ENCODE peak calls at places on chromosomes 7 and 10, in five cellular contexts. One of them, this sample, is unnamed.

GRCh38 chr7:118195837-118196474 is 12.0 kb downstream of the LSM8 start:
- DNase-seq in tibial nerve: peak
- DNase-seq in stimulated activated CD4-positive, alpha-beta T cell treated with anti-CD3 and anti-CD28 coated beads, Interleukin-4, amount 100 ng/mL, for 48 hours: peak
- DNase-seq in neural crest cell: peak
- DNase-seq in EH: peak
- DNase-seq in this sample: peak

GRCh38 chr10:18463673-18464211 is 187.6 kb downstream of the NSUN6 start:
- DNase-seq in tibial nerve: no peak
- DNase-seq in neural crest cell: no peak
- DNase-seq in EH: no peak
- DNase-seq in stimulated activated CD4-positive, alpha-beta T cell treated with anti-CD3 and anti-CD28 coated beads, Interleukin-4, amount 100 ng/mL, for 48 hours: no peak
- DNase-seq in this sample: no peak

GRCh38 chr7:46091071-46091470 is 170.0 kb upstream of the IGFBP3 start:
- DNase-seq in tibial nerve: no peak
- DNase-seq in neural crest cell: no peak
- DNase-seq in stimulated activated CD4-positive, alpha-beta T cell treated with anti-CD3 and anti-CD28 coated beads, Interleukin-4, amount 100 ng/mL, for 48 hours: no peak
- DNase-seq in EH: no peak
- DNase-seq in this sample: no peak

GRCh38 chr10:68461032-68461431 is 10.7 kb downstream of the DNA2 start:
- DNase-seq in tibial nerve: no peak
- DNase-seq in stimulated activated CD4-positive, alpha-beta T cell treated with anti-CD3 and anti-CD28 coated beads, Interleukin-4, amount 100 ng/mL, for 48 hours: no peak
- DNase-seq in EH: no peak
- DNase-seq in neural crest cell: no peak
- DNase-seq in this sample: no peak

GRCh38 chr10:31032515-31033132 is 959 bp upstream of the ZNF438 start:
- DNase-seq in stimulated activated CD4-positive, alpha-beta T cell treated with anti-CD3 and anti-CD28 coated beads, Interleukin-4, amount 100 ng/mL, for 48 hours: no peak
- DNase-seq in EH: no peak
- DNase-seq in tibial nerve: no peak
- DNase-seq in neural crest cell: no peak
- DNase-seq in this sample: no peak

GRCh38 chr10:120371856-120372255 is 85.2 kb upstream of the PLPP4 start:
- DNase-seq in EH: no peak
- DNase-seq in stimulated activated CD4-positive, alpha-beta T cell treated with anti-CD3 and anti-CD28 coated beads, Interleukin-4, amount 100 ng/mL, for 48 hours: no peak
- DNase-seq in tibial nerve: no peak
- DNase-seq in neural crest cell: no peak
- DNase-seq in this sample: no peak

GRCh38 chr7:55254596-55255500 is 110.3 kb upstream of the LANCL2 start:
- DNase-seq in tibial nerve: peak
- DNase-seq in stimulated activated CD4-positive, alpha-beta T cell treated with anti-CD3 and anti-CD28 coated beads, Interleukin-4, amount 100 ng/mL, for 48 hours: peak
- DNase-seq in EH: peak
- DNase-seq in neural crest cell: peak
- DNase-seq in this sample: peak

GRCh38 chr7:151087247-151088018 is 1.2 kb downstream of the AGAP3 start:
- DNase-seq in stimulated activated CD4-positive, alpha-beta T cell treated with anti-CD3 and anti-CD28 coated beads, Interleukin-4, amount 100 ng/mL, for 48 hours: peak
- DNase-seq in EH: peak
- DNase-seq in tibial nerve: peak
- DNase-seq in neural crest cell: no peak
- DNase-seq in this sample: no peak

GRCh38 chr10:494149-494542 is 195.3 kb downstream of the DIP2C start:
- DNase-seq in stimulated activated CD4-positive, alpha-beta T cell treated with anti-CD3 and anti-CD28 coated beads, Interleukin-4, amount 100 ng/mL, for 48 hours: no peak
- DNase-seq in neural crest cell: no peak
- DNase-seq in EH: no peak
- DNase-seq in tibial nerve: no peak
- DNase-seq in this sample: no peak

GRCh38 chr10:98486421-98486820 is 39.7 kb upstream of the HPS1 start:
- DNase-seq in neural crest cell: no peak
- DNase-seq in EH: peak
- DNase-seq in tibial nerve: no peak
- DNase-seq in stimulated activated CD4-positive, alpha-beta T cell treated with anti-CD3 and anti-CD28 coated beads, Interleukin-4, amount 100 ng/mL, for 48 hours: no peak
- DNase-seq in this sample: no peak

GRCh38 chr10:105770813-105771212 is 1129.7 kb downstream of the SORCS3 start:
- DNase-seq in tibial nerve: no peak
- DNase-seq in stimulated activated CD4-positive, alpha-beta T cell treated with anti-CD3 and anti-CD28 coated beads, Interleukin-4, amount 100 ng/mL, for 48 hours: no peak
- DNase-seq in neural crest cell: no peak
- DNase-seq in EH: no peak
- DNase-seq in this sample: no peak

GRCh38 chr10:22476601-22477364 is 131.5 kb downstream of the SPAG6 start:
- DNase-seq in neural crest cell: peak
- DNase-seq in EH: no peak
- DNase-seq in tibial nerve: no peak
- DNase-seq in stimulated activated CD4-positive, alpha-beta T cell treated with anti-CD3 and anti-CD28 coated beads, Interleukin-4, amount 100 ng/mL, for 48 hours: no peak
- DNase-seq in this sample: no peak

GRCh38 chr10:118564114-118564513 is 31.3 kb downstream of the PRLHR start:
- DNase-seq in stimulated activated CD4-positive, alpha-beta T cell treated with anti-CD3 and anti-CD28 coated beads, Interleukin-4, amount 100 ng/mL, for 48 hours: no peak
- DNase-seq in EH: no peak
- DNase-seq in tibial nerve: no peak
- DNase-seq in neural crest cell: no peak
- DNase-seq in this sample: no peak

GRCh38 chr7:29764227-29764626 is 42.1 kb upstream of the WIPF3 start:
- DNase-seq in tibial nerve: no peak
- DNase-seq in stimulated activated CD4-positive, alpha-beta T cell treated with anti-CD3 and anti-CD28 coated beads, Interleukin-4, amount 100 ng/mL, for 48 hours: no peak
- DNase-seq in EH: no peak
- DNase-seq in neural crest cell: no peak
- DNase-seq in this sample: no peak

GRCh38 chr10:271722-272121 is 136.5 kb downstream of the ZMYND11 start:
- DNase-seq in EH: no peak
- DNase-seq in stimulated activated CD4-positive, alpha-beta T cell treated with anti-CD3 and anti-CD28 coated beads, Interleukin-4, amount 100 ng/mL, for 48 hours: no peak
- DNase-seq in neural crest cell: no peak
- DNase-seq in tibial nerve: no peak
- DNase-seq in this sample: no peak

GRCh38 chr7:95104739-95105138 is 197.3 kb downstream of the PPP1R9A start:
- DNase-seq in tibial nerve: no peak
- DNase-seq in EH: no peak
- DNase-seq in neural crest cell: no peak
- DNase-seq in stimulated activated CD4-positive, alpha-beta T cell treated with anti-CD3 and anti-CD28 coated beads, Interleukin-4, amount 100 ng/mL, for 48 hours: no peak
- DNase-seq in this sample: no peak

GRCh38 chr7:78141533-78142281 is 343.1 kb downstream of the PHTF2 start:
- DNase-seq in EH: peak
- DNase-seq in tibial nerve: no peak
- DNase-seq in stimulated activated CD4-positive, alpha-beta T cell treated with anti-CD3 and anti-CD28 coated beads, Interleukin-4, amount 100 ng/mL, for 48 hours: no peak
- DNase-seq in neural crest cell: no peak
- DNase-seq in this sample: peak

GRCh38 chr10:3776796-3777571 is 8.0 kb downstream of the KLF6 start:
- DNase-seq in stimulated activated CD4-positive, alpha-beta T cell treated with anti-CD3 and anti-CD28 coated beads, Interleukin-4, amount 100 ng/mL, for 48 hours: no peak
- DNase-seq in tibial nerve: peak
- DNase-seq in neural crest cell: no peak
- DNase-seq in EH: peak
- DNase-seq in this sample: no peak

GRCh38 chr10:44963772-44964633 is 4.4 kb downstream of the RASSF4 start:
- DNase-seq in EH: peak
- DNase-seq in tibial nerve: peak
- DNase-seq in neural crest cell: peak
- DNase-seq in stimulated activated CD4-positive, alpha-beta T cell treated with anti-CD3 and anti-CD28 coated beads, Interleukin-4, amount 100 ng/mL, for 48 hours: no peak
- DNase-seq in this sample: no peak